ENCODE peak calls at places on chromosomes 7 and 10, in ten cellular contexts. Q is GM23338, I is transverse colon, S is breast epithelium, R is endothelial cell of umbilical vein, U is sigmoid colon, C is HCT116, J is stomach, L is prostate gland, E is SK-N-MC. H is an unnamed sample.

GRCh38 chr7:38932509-38933168 is 23.6 kb upstream of the VPS41 start:
- DNase-seq in Q (peak), I (peak), S (no peak), R (peak), U (no peak), C (peak), J (peak), L (peak), E (peak), H (no peak)

GRCh38 chr7:36019966-36020365 is 133.1 kb upstream of the EEPD1 start:
- DNase-seq in Q (no peak), I (no peak), S (no peak), R (no peak), U (no peak), C (no peak), J (no peak), L (no peak), E (no peak), H (no peak)

GRCh38 chr10:4450981-4451501 is 375.0 kb upstream of the AKR1E2 start:
- DNase-seq in Q (peak), I (no peak), S (no peak), R (peak), U (no peak), C (no peak), J (no peak), L (no peak), E (no peak), H (no peak)

GRCh38 chr10:129780158-129780557 is 183.9 kb downstream of the EBF3 start:
- DNase-seq in Q (no peak), I (no peak), S (no peak), R (no peak), U (peak), C (no peak), J (no peak), L (no peak), E (no peak), H (no peak)

GRCh38 chr10:21724695-21725371 is 190.8 kb downstream of the MLLT10 start:
- DNase-seq in Q (peak), I (peak), S (peak), R (peak), U (peak), C (peak), J (peak), L (peak), E (peak), H (peak)

GRCh38 chr7:157513162-157513621 is 176.4 kb downstream of the DNAJB6 start:
- DNase-seq in Q (no peak), I (no peak), S (no peak), R (no peak), U (no peak), C (no peak), J (no peak), L (no peak), E (no peak), H (no peak)

GRCh38 chr7:2577914-2578680 is 19.3 kb downstream of the IQCE start:
- DNase-seq in Q (no peak), I (no peak), S (no peak), R (no peak), U (no peak), C (no peak), J (no peak), L (no peak), E (no peak), H (no peak)

GRCh38 chr10:73876971-73877370 is 2.6 kb upstream of the CAMK2G start:
- DNase-seq in Q (no peak), I (no peak), S (no peak), R (no peak), U (no peak), C (no peak), J (no peak), L (no peak), E (no peak), H (no peak)

GRCh38 chr7:144565586-144565985 is 162.1 kb upstream of the NOBOX start:
- DNase-seq in Q (peak), I (no peak), S (no peak), R (no peak), U (no peak), C (no peak), J (no peak), L (no peak), E (no peak), H (no peak)

GRCh38 chr7:55420535-55420934 is 55.4 kb downstream of the LANCL2 start:
- DNase-seq in Q (no peak), I (no peak), S (no peak), R (no peak), U (no peak), C (no peak), J (no peak), L (no peak), E (no peak), H (no peak)

GRCh38 chr10:6173203-6173602 is 29.5 kb upstream of the PFKFB3 start:
- DNase-seq in Q (peak), I (peak), S (no peak), R (no peak), U (no peak), C (no peak), J (no peak), L (no peak), E (no peak), H (no peak)

GRCh38 chr7:93337047-93337446 is 104.9 kb downstream of the VPS50 start:
- DNase-seq in Q (peak), I (no peak), S (no peak), R (no peak), U (no peak), C (no peak), J (no peak), L (no peak), E (no peak), H (no peak)

GRCh38 chr10:85548038-85548437 is 818.6 kb downstream of the GRID1 start:
- DNase-seq in Q (peak), I (peak), S (no peak), R (peak), U (no peak), C (peak), J (no peak), L (peak), E (no peak), H (no peak)

GRCh38 chr7:102395620-102395957 is 574 bp upstream of the PRKRIP1 start:
- DNase-seq in Q (no peak), I (no peak), S (no peak), R (no peak), U (peak), C (no peak), J (no peak), L (no peak), E (no peak), H (no peak)

GRCh38 chr7:152336754-152337368 is 98.9 kb downstream of the KMT2C start:
- DNase-seq in Q (peak), I (peak), S (no peak), R (peak), U (no peak), C (peak), J (no peak), L (peak), E (no peak), H (no peak)

GRCh38 chr10:28879875-28880381 is 202.6 kb downstream of the BAMBI start:
- DNase-seq in Q (no peak), I (no peak), S (no peak), R (peak), U (no peak), C (no peak), J (no peak), L (no peak), E (no peak), H (peak)

GRCh38 chr7:107318523-107319160 is 149.8 kb downstream of the HBP1 start:
- DNase-seq in Q (no peak), I (no peak), S (no peak), R (no peak), U (no peak), C (no peak), J (no peak), L (no peak), E (no peak), H (no peak)

GRCh38 chr7:39394105-39394504 is 172.1 kb upstream of the YAE1 start:
- DNase-seq in Q (no peak), I (no peak), S (no peak), R (no peak), U (no peak), C (no peak), J (no peak), L (no peak), E (no peak), H (no peak)

GRCh38 chr10:13219685-13220670 is 14.2 kb downstream of the UCMA start:
- DNase-seq in Q (peak), I (peak), S (no peak), R (no peak), U (peak), C (peak), J (peak), L (no peak), E (no peak), H (no peak)

GRCh38 chr10:125355657-125356056 is 195.3 kb upstream of the CTBP2 start:
- DNase-seq in Q (no peak), I (no peak), S (no peak), R (no peak), U (no peak), C (no peak), J (no peak), L (no peak), E (no peak), H (no peak)

GRCh38 chr7:17663056-17663675 is 277.1 kb downstream of the SNX13 start:
- DNase-seq in Q (no peak), I (no peak), S (no peak), R (no peak), U (no peak), C (no peak), J (no peak), L (no peak), E (no peak), H (no peak)
- TF ChIP-seq POLR2AphosphoS5 in Q (no peak), I (no peak), S (no peak), R (no peak), U (peak), C (no peak), J (no peak), L (no peak), E (no peak), H (no peak)

GRCh38 chr10:11088709-11089108 is 71.0 kb downstream of the CELF2 start:
- DNase-seq in Q (no peak), I (no peak), S (no peak), R (no peak), U (no peak), C (no peak), J (no peak), L (no peak), E (no peak), H (no peak)

GRCh38 chr10:11089272-11089671 is 71.6 kb downstream of the CELF2 start:
- DNase-seq in Q (no peak), I (no peak), S (no peak), R (no peak), U (no peak), C (no peak), J (no peak), L (no peak), E (no peak), H (no peak)

GRCh38 chr10:11086177-11086576 is 68.5 kb downstream of the CELF2 start:
- DNase-seq in Q (no peak), I (peak), S (no peak), R (no peak), U (peak), C (no peak), J (no peak), L (no peak), E (no peak), H (no peak)

GRCh38 chr10:11085545-11085944 is 67.9 kb downstream of the CELF2 start:
- DNase-seq in Q (no peak), I (no peak), S (no peak), R (no peak), U (no peak), C (no peak), J (no peak), L (no peak), E (no peak), H (no peak)

DNA sequence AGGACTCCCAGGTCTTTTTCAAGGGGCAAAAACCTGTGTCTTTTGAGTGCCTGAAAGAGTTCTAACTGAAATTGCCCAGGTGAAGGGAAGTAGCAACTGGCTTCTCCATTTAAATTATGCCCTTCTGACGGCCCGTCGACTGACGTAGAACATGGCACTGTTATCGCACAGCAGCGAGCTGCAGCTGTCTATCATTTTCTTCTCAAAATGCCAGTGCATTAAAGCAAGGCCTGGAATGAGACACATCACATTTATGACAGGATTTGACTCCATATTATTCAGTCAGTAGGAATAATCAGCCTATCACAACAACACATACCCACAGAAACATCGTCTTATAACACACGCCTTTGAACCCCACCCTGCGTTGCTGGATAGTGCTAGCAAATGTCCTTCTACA is 69.7 kb downstream of the CELF2 start:
- DNase-seq in Q (no peak), I (no peak), S (no peak), R (no peak), U (no peak), C (no peak), J (no peak), L (no peak), E (no peak), H (no peak)
- H3K4me3 ChIP-seq in Q (no peak), I (no peak), S (no peak), R (no peak), U (no peak), C (no peak), J (no peak), L (no peak), E (no peak), H (no peak)

DNA sequence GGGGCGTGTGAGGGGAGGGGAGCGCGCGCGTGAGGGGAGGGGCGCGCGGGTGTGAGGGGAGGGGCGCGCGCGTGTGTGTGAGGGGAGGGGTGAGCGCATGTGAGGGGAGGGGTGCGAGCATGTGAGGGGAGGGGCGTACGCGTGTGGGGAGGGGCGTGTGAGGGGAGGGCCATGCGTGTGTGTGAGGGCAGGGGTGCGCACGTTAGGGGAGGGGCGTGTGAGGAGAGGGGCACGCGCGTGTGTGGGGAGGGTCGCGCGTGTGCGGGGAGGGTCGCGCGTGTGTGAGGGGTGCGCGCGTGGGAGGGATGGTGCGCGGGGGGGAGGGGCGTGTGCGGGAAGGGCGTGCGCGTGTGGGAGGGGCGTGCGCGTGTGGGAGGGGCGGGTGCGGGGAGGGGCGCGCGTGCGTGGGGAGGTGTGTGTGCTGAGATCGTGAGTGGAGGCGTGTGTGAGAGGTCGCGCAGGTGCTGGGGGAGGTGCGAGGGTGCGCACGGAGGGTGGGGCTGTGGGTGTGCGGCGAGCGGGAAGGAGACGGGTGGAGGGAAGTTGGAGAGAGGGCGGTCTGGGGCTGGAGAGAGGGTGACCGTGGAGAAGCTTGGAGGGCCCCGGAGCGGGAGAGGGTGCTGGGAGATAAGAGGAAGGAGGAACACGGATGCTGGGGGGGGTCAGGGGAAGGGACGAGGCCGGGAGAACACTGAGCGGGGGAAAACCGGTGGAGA is 19.7 kb downstream of the MXI1 start:
- DNase-seq in Q (peak), I (peak), S (peak), R (no peak), U (peak), C (peak), J (peak), L (peak), E (no peak), H (no peak)
- TF ChIP-seq POLR2AphosphoS5 in Q (no peak), I (no peak), S (peak), R (no peak), U (peak), C (no peak), J (no peak), L (no peak), E (no peak), H (peak)

DNA sequence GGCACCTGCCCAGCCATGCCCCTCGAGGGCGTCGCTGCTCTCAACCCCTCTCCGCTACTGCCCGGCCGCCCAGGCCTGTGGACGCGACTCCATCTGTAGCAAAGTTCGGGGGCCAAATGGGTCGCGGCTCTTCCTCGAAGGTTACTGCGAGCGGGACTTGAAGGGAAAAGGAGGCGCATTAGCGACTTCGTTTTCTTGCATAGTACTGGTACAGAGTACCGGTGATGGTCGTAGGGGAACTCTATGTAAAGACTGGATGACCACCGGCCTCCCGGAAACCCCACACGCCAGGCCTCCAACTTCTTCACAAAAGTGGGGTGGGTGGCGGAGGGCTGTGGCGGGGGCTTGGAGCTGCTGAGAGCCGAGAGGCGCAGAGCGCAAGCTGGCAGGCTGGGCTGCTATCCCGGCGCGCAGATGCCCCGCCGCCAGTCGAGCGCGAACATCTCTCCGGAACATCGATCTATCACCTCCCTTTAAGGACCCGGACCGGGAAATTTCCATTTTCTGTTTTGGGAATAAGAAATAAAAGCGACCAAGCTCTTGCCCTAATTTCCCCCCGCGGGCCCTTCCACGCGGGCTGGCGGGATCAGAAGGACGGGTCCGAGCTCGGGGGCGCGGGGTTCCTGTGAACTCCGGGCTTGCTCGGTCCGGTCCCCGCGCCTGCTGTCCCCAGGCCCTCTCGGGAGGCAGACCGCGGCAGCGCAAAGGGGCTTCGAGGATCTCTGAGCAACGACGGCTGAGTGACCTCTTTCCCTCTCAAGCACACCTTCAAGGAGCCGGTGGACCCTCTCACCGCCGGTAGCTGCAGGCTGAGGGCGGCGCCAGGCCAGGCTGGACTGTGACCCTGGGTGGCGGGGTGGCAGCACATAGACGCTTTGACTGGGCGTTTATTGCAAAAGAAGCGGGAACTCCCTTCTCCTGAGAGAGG is 12.2 kb upstream of the FEZF1 start:
- DNase-seq in Q (peak), I (peak), S (no peak), R (no peak), U (no peak), C (no peak), J (no peak), L (no peak), E (no peak), H (no peak)
- H3K4me3 ChIP-seq in Q (peak), I (no peak), S (no peak), R (no peak), U (no peak), C (no peak), J (no peak), L (no peak), E (no peak), H (peak)

DNA sequence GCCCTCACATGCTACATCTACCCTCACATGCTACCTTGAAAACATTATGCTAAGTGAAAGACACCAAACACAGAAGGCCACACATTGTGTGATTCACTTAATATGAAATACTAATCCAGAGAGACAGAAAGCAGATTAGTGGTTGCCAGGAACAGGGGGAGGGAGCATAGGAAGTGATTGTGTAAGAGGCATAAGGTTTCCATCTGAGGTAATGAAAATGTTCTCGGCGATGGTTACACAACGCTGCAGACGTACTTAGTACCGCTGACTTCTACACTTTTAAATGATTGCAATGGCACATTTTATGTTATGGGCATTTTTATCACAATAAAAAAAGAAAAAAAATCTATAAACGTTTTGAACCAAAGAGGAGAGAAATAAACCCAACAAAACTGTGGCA is 742.3 kb downstream of the TYW1 start:
- DNase-seq in Q (no peak), I (no peak), S (no peak), R (no peak), U (peak), C (no peak), J (no peak), L (peak), E (peak), H (no peak)
- TF ChIP-seq POLR2AphosphoS5 in Q (no peak), I (peak), S (no peak), R (no peak), U (peak), C (no peak), J (peak), L (peak), E (peak), H (peak)

GRCh38 chr7:128794020-128794419 is 2.3 kb downstream of the CCDC136 start:
- DNase-seq in Q (no peak), I (no peak), S (no peak), R (no peak), U (no peak), C (no peak), J (no peak), L (no peak), E (no peak), H (no peak)
- H3K4me3 ChIP-seq in Q (no peak), I (no peak), S (no peak), R (no peak), U (no peak), C (no peak), J (no peak), L (no peak), E (no peak), H (no peak)

GRCh38 chr10:69869291-69869841 is 67.7 kb downstream of the COL13A1 start:
- DNase-seq in Q (no peak), I (peak), S (no peak), R (peak), U (no peak), C (peak), J (peak), L (peak), E (no peak), H (no peak)
- TF ChIP-seq POLR2AphosphoS5 in Q (no peak), I (no peak), S (no peak), R (peak), U (no peak), C (peak), J (no peak), L (no peak), E (no peak), H (no peak)

GRCh38 chr10:104641150-104642000 is at the start of gene SORCS3:
- DNase-seq in Q (peak), I (no peak), S (no peak), R (no peak), U (no peak), C (no peak), J (no peak), L (no peak), E (no peak), H (peak)

GRCh38 chr10:104643023-104643663 is 2.1 kb downstream of the SORCS3 start:
- DNase-seq in Q (no peak), I (no peak), S (no peak), R (no peak), U (no peak), C (no peak), J (no peak), L (no peak), E (no peak), H (peak)

GRCh38 chr10:104640339-104641149 is 546 bp upstream of the SORCS3 start:
- DNase-seq in Q (peak), I (no peak), S (no peak), R (no peak), U (no peak), C (no peak), J (no peak), L (no peak), E (no peak), H (peak)

GRCh38 chr10:104642311-104643022 is 1.4 kb downstream of the SORCS3 start:
- DNase-seq in Q (peak), I (no peak), S (no peak), R (no peak), U (no peak), C (no peak), J (no peak), L (no peak), E (no peak), H (peak)

GRCh38 chr10:104642001-104642270 is 846 bp downstream of the SORCS3 start:
- DNase-seq in Q (peak), I (no peak), S (no peak), R (no peak), U (no peak), C (no peak), J (no peak), L (no peak), E (no peak), H (peak)
- H3K4me3 ChIP-seq in Q (peak), I (peak), S (peak), R (no peak), U (peak), C (no peak), J (peak), L (no peak), E (no peak), H (peak)

GRCh38 chr10:1516492-1517224 is 220.7 kb downstream of the ADARB2 start:
- DNase-seq in Q (no peak), I (no peak), S (no peak), R (no peak), U (no peak), C (no peak), J (no peak), L (no peak), E (no peak), H (peak)
- TF ChIP-seq POLR2AphosphoS5 in Q (no peak), I (no peak), S (no peak), R (no peak), U (no peak), C (no peak), J (no peak), L (no peak), E (no peak), H (no peak)